ENCODE peak calls at places on chromosomes 3 and 15, in eight cellular contexts. One of them, this sample, is unnamed.

GRCh38 chr3:64595253-64595694 is 92.5 kb downstream of the ADAMTS9 start:
- DNase-seq in ovary: peak
- DNase-seq in endothelial cell of umbilical vein: peak
- DNase-seq in IMR-90: peak
- DNase-seq in esophagus squamous epithelium: no peak
- DNase-seq in A549: no peak
- DNase-seq in H54: no peak
- DNase-seq in lower leg skin: no peak
- DNase-seq in this sample: no peak

GRCh38 chr15:25799906-25800700 is 63.0 kb downstream of the ATP10A start:
- DNase-seq in H54: no peak
- DNase-seq in lower leg skin: peak
- DNase-seq in A549: no peak
- DNase-seq in ovary: no peak
- DNase-seq in endothelial cell of umbilical vein: no peak
- DNase-seq in esophagus squamous epithelium: no peak
- DNase-seq in IMR-90: no peak
- DNase-seq in this sample: no peak

GRCh38 chr3:10983219-10983916 is 9.2 kb upstream of the SLC6A1 start:
- DNase-seq in endothelial cell of umbilical vein: peak
- DNase-seq in A549: peak
- DNase-seq in IMR-90: peak
- DNase-seq in lower leg skin: no peak
- DNase-seq in ovary: no peak
- DNase-seq in esophagus squamous epithelium: no peak
- DNase-seq in H54: peak
- DNase-seq in this sample: peak

GRCh38 chr3:33128706-33129105 is 14.9 kb downstream of the CRTAP start:
- DNase-seq in lower leg skin: peak
- DNase-seq in H54: no peak
- DNase-seq in A549: no peak
- DNase-seq in esophagus squamous epithelium: no peak
- DNase-seq in endothelial cell of umbilical vein: no peak
- DNase-seq in IMR-90: peak
- DNase-seq in ovary: no peak
- DNase-seq in this sample: no peak

GRCh38 chr15:70575251-70576227 is 187.8 kb downstream of the UACA start:
- DNase-seq in endothelial cell of umbilical vein: no peak
- DNase-seq in ovary: no peak
- DNase-seq in esophagus squamous epithelium: no peak
- DNase-seq in A549: no peak
- DNase-seq in lower leg skin: peak
- DNase-seq in IMR-90: no peak
- DNase-seq in H54: no peak
- DNase-seq in this sample: no peak

GRCh38 chr15:33737687-33738606 is 230.3 kb upstream of the CHRM5 start:
- DNase-seq in endothelial cell of umbilical vein: peak
- DNase-seq in ovary: no peak
- DNase-seq in lower leg skin: no peak
- DNase-seq in esophagus squamous epithelium: no peak
- DNase-seq in H54: peak
- DNase-seq in IMR-90: peak
- DNase-seq in A549: peak
- DNase-seq in this sample: peak

GRCh38 chr15:31405200-31405929 is 78.7 kb downstream of the KLF13 start:
- DNase-seq in ovary: no peak
- DNase-seq in H54: no peak
- DNase-seq in IMR-90: peak
- DNase-seq in A549: no peak
- DNase-seq in lower leg skin: no peak
- DNase-seq in endothelial cell of umbilical vein: peak
- DNase-seq in esophagus squamous epithelium: no peak
- DNase-seq in this sample: no peak

GRCh38 chr15:71272932-71273331 is 157.7 kb downstream of the THSD4 start:
- DNase-seq in H54: no peak
- DNase-seq in endothelial cell of umbilical vein: no peak
- DNase-seq in esophagus squamous epithelium: no peak
- DNase-seq in A549: no peak
- DNase-seq in ovary: no peak
- DNase-seq in IMR-90: peak
- DNase-seq in lower leg skin: no peak
- DNase-seq in this sample: no peak

GRCh38 chr15:97995881-97996603 is 35.5 kb downstream of the ARRDC4 start:
- DNase-seq in H54: no peak
- DNase-seq in esophagus squamous epithelium: no peak
- DNase-seq in endothelial cell of umbilical vein: peak
- DNase-seq in A549: no peak
- DNase-seq in IMR-90: no peak
- DNase-seq in lower leg skin: no peak
- DNase-seq in ovary: no peak
- DNase-seq in this sample: peak

GRCh38 chr3:195714380-195715011 is 6.3 kb upstream of the MUC20 start:
- DNase-seq in H54: no peak
- DNase-seq in IMR-90: no peak
- DNase-seq in ovary: no peak
- DNase-seq in A549: no peak
- DNase-seq in lower leg skin: no peak
- DNase-seq in endothelial cell of umbilical vein: no peak
- DNase-seq in esophagus squamous epithelium: no peak
- DNase-seq in this sample: no peak

GRCh38 chr3:57077630-57078365 is 17.3 kb downstream of the SPATA12 start:
- DNase-seq in H54: no peak
- DNase-seq in lower leg skin: no peak
- DNase-seq in IMR-90: no peak
- DNase-seq in esophagus squamous epithelium: no peak
- DNase-seq in ovary: no peak
- DNase-seq in A549: no peak
- DNase-seq in endothelial cell of umbilical vein: no peak
- DNase-seq in this sample: no peak

GRCh38 chr3:98875535-98875934 is 26.0 kb downstream of the DCBLD2 start:
- DNase-seq in esophagus squamous epithelium: no peak
- DNase-seq in H54: no peak
- DNase-seq in lower leg skin: no peak
- DNase-seq in ovary: no peak
- DNase-seq in endothelial cell of umbilical vein: no peak
- DNase-seq in IMR-90: no peak
- DNase-seq in A549: no peak
- DNase-seq in this sample: peak

GRCh38 chr3:169575381-169575780 is 88.1 kb downstream of the MECOM start:
- DNase-seq in ovary: no peak
- DNase-seq in lower leg skin: no peak
- DNase-seq in endothelial cell of umbilical vein: peak
- DNase-seq in H54: no peak
- DNase-seq in A549: no peak
- DNase-seq in IMR-90: peak
- DNase-seq in esophagus squamous epithelium: no peak
- DNase-seq in this sample: peak

GRCh38 chr3:139251529-139251928 is 92.3 kb upstream of the MRPS22 start:
- DNase-seq in A549: no peak
- DNase-seq in esophagus squamous epithelium: no peak
- DNase-seq in IMR-90: no peak
- DNase-seq in lower leg skin: peak
- DNase-seq in H54: no peak
- DNase-seq in ovary: peak
- DNase-seq in endothelial cell of umbilical vein: no peak
- DNase-seq in this sample: no peak

GRCh38 chr15:41559489-41560177 is 621 bp downstream of the TYRO3 start:
- DNase-seq in endothelial cell of umbilical vein: no peak
- DNase-seq in A549: no peak
- DNase-seq in IMR-90: no peak
- DNase-seq in lower leg skin: no peak
- DNase-seq in ovary: peak
- DNase-seq in esophagus squamous epithelium: no peak
- DNase-seq in H54: peak
- DNase-seq in this sample: peak

DNA sequence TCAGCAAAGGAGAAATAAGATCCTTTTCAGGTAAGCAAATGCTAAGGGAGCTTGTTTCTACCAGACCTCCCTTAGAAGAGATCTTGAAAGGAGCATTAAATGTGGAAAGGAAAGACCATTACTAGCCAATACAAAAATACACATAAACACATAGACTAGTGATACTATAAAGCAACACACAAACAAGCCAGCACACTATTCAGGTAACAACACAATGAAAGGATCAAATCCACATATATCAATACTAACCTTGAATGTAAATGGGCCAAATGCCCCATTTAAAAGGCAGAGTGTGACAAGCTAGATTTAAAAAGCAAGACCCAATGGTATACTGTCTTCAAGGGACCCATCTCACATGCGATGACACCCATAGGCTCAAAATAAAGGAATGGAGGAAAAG is 317.6 kb downstream of the TBL1XR1 start:
- DNase-seq in endothelial cell of umbilical vein: no peak
- DNase-seq in esophagus squamous epithelium: no peak
- DNase-seq in ovary: no peak
- DNase-seq in H54: no peak
- DNase-seq in A549: no peak
- DNase-seq in IMR-90: no peak
- DNase-seq in lower leg skin: no peak
- DNase-seq in this sample: no peak
- TF ChIP-seq POLR2A in endothelial cell of umbilical vein: no peak
- TF ChIP-seq POLR2A in esophagus squamous epithelium: no peak
- TF ChIP-seq POLR2A in ovary: no peak
- TF ChIP-seq POLR2A in H54: no peak
- TF ChIP-seq POLR2A in A549: no peak
- TF ChIP-seq POLR2A in IMR-90: no peak
- TF ChIP-seq POLR2A in lower leg skin: no peak
- TF ChIP-seq POLR2A in this sample: no peak

DNA sequence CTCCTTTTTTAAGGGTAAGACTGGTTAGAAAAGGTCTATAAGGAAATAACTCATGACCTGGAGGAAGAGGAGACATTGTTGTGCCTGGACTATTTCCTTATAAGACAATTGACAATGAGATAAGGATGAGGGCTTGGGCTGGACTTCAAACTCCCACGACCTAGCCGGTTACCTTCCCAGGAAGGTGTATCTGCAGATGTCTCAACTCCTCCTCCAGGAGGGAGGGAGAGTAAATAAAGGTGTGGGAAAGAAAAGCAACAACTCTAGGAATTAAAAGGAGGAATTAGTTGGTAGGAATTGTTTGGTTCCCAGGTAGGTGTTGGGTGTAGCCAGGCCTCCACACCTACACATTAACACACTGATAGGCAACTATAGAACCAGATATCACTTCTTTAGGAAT is 97.8 kb upstream of the TBL1XR1 start:
- DNase-seq in esophagus squamous epithelium: no peak
- DNase-seq in H54: no peak
- DNase-seq in A549: no peak
- DNase-seq in ovary: no peak
- DNase-seq in lower leg skin: no peak
- DNase-seq in endothelial cell of umbilical vein: no peak
- DNase-seq in IMR-90: no peak
- DNase-seq in this sample: no peak
- TF ChIP-seq POLR2A in esophagus squamous epithelium: no peak
- TF ChIP-seq POLR2A in H54: no peak
- TF ChIP-seq POLR2A in A549: no peak
- TF ChIP-seq POLR2A in ovary: no peak
- TF ChIP-seq POLR2A in lower leg skin: no peak
- TF ChIP-seq POLR2A in endothelial cell of umbilical vein: no peak
- TF ChIP-seq POLR2A in IMR-90: no peak
- TF ChIP-seq POLR2A in this sample: no peak

GRCh38 chr15:90876046-90876445 is 7.7 kb downstream of the FURIN start:
- DNase-seq in esophagus squamous epithelium: no peak
- DNase-seq in ovary: no peak
- DNase-seq in endothelial cell of umbilical vein: no peak
- DNase-seq in A549: no peak
- DNase-seq in lower leg skin: no peak
- DNase-seq in IMR-90: no peak
- DNase-seq in H54: no peak
- DNase-seq in this sample: no peak

GRCh38 chr15:90875549-90875981 is 7.2 kb downstream of the FURIN start:
- DNase-seq in esophagus squamous epithelium: no peak
- DNase-seq in H54: no peak
- DNase-seq in lower leg skin: no peak
- DNase-seq in A549: no peak
- DNase-seq in IMR-90: no peak
- DNase-seq in endothelial cell of umbilical vein: no peak
- DNase-seq in ovary: no peak
- DNase-seq in this sample: no peak

GRCh38 chr15:90872481-90873184 is 4.2 kb downstream of the FURIN start:
- DNase-seq in H54: peak
- DNase-seq in IMR-90: peak
- DNase-seq in esophagus squamous epithelium: no peak
- DNase-seq in lower leg skin: peak
- DNase-seq in endothelial cell of umbilical vein: peak
- DNase-seq in ovary: peak
- DNase-seq in A549: no peak
- DNase-seq in this sample: peak

GRCh38 chr15:90873488-90873997 is 5.2 kb downstream of the FURIN start:
- DNase-seq in esophagus squamous epithelium: no peak
- DNase-seq in H54: no peak
- DNase-seq in lower leg skin: peak
- DNase-seq in ovary: no peak
- DNase-seq in endothelial cell of umbilical vein: no peak
- DNase-seq in IMR-90: no peak
- DNase-seq in A549: no peak
- DNase-seq in this sample: no peak

GRCh38 chr15:90873998-90874605 is 5.7 kb downstream of the FURIN start:
- DNase-seq in endothelial cell of umbilical vein: peak
- DNase-seq in IMR-90: no peak
- DNase-seq in H54: no peak
- DNase-seq in ovary: peak
- DNase-seq in esophagus squamous epithelium: no peak
- DNase-seq in A549: no peak
- DNase-seq in lower leg skin: peak
- DNase-seq in this sample: peak
- TF ChIP-seq POLR2A in endothelial cell of umbilical vein: no peak
- TF ChIP-seq POLR2A in IMR-90: no peak
- TF ChIP-seq POLR2A in H54: no peak
- TF ChIP-seq POLR2A in ovary: no peak
- TF ChIP-seq POLR2A in esophagus squamous epithelium: no peak
- TF ChIP-seq POLR2A in A549: no peak
- TF ChIP-seq POLR2A in lower leg skin: no peak
- TF ChIP-seq POLR2A in this sample: no peak

DNA sequence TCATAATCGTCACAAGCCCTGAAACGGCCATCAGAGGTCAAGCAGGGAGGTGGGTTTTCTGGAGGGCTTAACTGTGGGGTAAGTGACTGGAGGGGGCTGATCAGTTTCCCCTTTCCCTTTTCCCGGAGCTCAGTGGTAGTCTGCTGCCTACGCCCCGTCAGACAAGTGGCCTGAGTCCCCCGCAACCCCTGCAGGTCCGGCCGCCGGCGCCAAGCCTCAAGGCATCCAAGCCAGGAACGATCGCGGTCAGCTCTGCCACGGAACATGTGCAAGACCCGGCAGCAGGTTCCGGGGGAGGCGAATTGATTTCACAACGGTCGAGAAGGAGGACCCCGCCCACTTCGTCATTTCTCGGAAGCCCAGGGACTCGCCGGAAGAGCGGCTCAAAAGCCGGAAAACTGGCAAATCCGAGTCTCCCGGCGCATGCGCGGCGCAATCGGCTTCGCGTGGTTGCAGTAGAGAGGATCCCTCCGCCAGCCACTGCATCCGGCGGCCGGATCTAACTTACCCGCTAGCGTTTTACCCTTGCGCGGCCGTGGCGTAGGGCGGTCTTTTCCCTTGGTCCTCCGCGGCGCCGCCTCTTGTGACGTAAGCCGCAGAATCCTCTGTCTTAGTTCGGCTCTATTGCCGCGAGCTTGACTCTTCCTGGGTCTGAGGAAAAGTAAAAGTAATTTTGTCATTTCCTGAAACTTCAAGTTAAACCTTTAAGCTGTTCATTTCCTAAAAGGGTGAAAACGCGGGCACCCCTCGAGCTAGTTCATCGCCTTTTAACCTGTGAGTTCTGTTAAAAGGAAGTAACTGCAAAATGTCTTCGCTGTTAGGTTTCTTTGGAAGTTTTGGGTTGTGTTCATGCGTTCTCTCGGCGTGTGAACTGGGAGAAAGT is 14.9 kb upstream of the CCNL1 start:
- DNase-seq in endothelial cell of umbilical vein: peak
- DNase-seq in ovary: peak
- DNase-seq in lower leg skin: peak
- DNase-seq in A549: peak
- DNase-seq in IMR-90: peak
- DNase-seq in esophagus squamous epithelium: peak
- DNase-seq in H54: peak
- DNase-seq in this sample: peak
- TF ChIP-seq POLR2A in endothelial cell of umbilical vein: peak
- TF ChIP-seq POLR2A in ovary: peak
- TF ChIP-seq POLR2A in lower leg skin: peak
- TF ChIP-seq POLR2A in A549: peak
- TF ChIP-seq POLR2A in IMR-90: peak
- TF ChIP-seq POLR2A in esophagus squamous epithelium: peak
- TF ChIP-seq POLR2A in H54: peak
- TF ChIP-seq POLR2A in this sample: peak

This sample was measured in erythroblast.